ENCODE peak calls at places on chromosomes 13 and 19, in five cellular contexts. K is HCEC 1CT; Y is heart right ventricle; Z is MG63; L is stimulated activated CD8-positive, alpha-beta memory T cell treated with anti-CD3 and anti-CD28 coated beads, Interleukin-2, amount 100 ng/mL, for 1 hour. Q is an unnamed sample.
A peak's percentile ranks its signal among the peaks of the same experiment; 100 is the strongest.

GRCh38 chr19:13441810-13442512 is 64.3 kb downstream of the CACNA1A start:
- DNase-seq in K (no peak), Y (peak; percentile 25), Z (peak; percentile 52), L (no peak), Q (no peak)

GRCh38 chr19:12840091-12841079 is 2.1 kb downstream of the MAST1 start:
- DNase-seq in K (peak; percentile 62), Y (peak; percentile 38), Z (peak; percentile 77), L (no peak), Q (no peak)

GRCh38 chr13:75255653-75256052 is 226.3 kb downstream of the TBC1D4 start:
- DNase-seq in K (no peak), Y (no peak), Z (no peak), L (no peak), Q (no peak)

GRCh38 chr13:110343241-110343865 is 36.3 kb downstream of the COL4A2 start:
- DNase-seq in K (no peak), Y (no peak), Z (no peak), L (no peak), Q (no peak)

GRCh38 chr13:97231832-97232201 is 9.7 kb downstream of the MBNL2 start:
- DNase-seq in K (peak; percentile 41), Y (no peak), Z (no peak), L (no peak), Q (no peak)

GRCh38 chr13:96025283-96025682 is 27.9 kb downstream of the UGGT2 start:
- DNase-seq in K (peak; percentile 64), Y (no peak), Z (no peak), L (no peak), Q (no peak)

GRCh38 chr13:93180376-93180966 is 46.1 kb upstream of the GPC6 start:
- DNase-seq in K (peak; percentile 20), Y (no peak), Z (no peak), L (no peak), Q (no peak)

GRCh38 chr13:68358218-68358817 is 1128.2 kb upstream of the PCDH9 start:
- DNase-seq in K (peak; percentile 16), Y (no peak), Z (no peak), L (no peak), Q (no peak)

GRCh38 chr13:52020191-52020590 is 4.3 kb upstream of the UTP14C start:
- DNase-seq in K (no peak), Y (no peak), Z (no peak), L (no peak), Q (no peak)

GRCh38 chr13:48151766-48152165 is 56.9 kb upstream of the MED4 start:
- DNase-seq in K (no peak), Y (no peak), Z (no peak), L (no peak), Q (no peak)

GRCh38 chr13:78341032-78341431 is 262.3 kb downstream of the POU4F1 start:
- DNase-seq in K (no peak), Y (no peak), Z (no peak), L (no peak), Q (no peak)

GRCh38 chr19:3366761-3367571 is 583 bp downstream of the NFIC start:
- DNase-seq in K (no peak), Y (peak; percentile 63), Z (peak; percentile 48), L (no peak), Q (peak; percentile 85)

GRCh38 chr19:2014731-2015610 is 543 bp downstream of the BTBD2 start:
- DNase-seq in K (no peak), Y (peak; percentile 46), Z (no peak), L (no peak), Q (no peak)